ENCODE peak calls at places on chromosome 22, in six cellular contexts. Y, N, G, F, J and O are unnamed samples.

GRCh38 chr22:19878461-19879247 is 24.0 kb upstream of the GNB1L start:
- DNase-seq in F (peak; percentile 10), G (no peak), N (no peak), Y (no peak), J (no peak), O (no peak)

GRCh38 chr22:19892925-19893324 is 38.3 kb upstream of the GNB1L start:
- DNase-seq in F (no peak), Y (no peak), N (no peak), G (no peak), J (no peak), O (no peak)

GRCh38 chr22:30026751-30027150 is 53.5 kb upstream of the HORMAD2 start:
- DNase-seq in F (no peak), N (no peak), J (no peak), Y (no peak), G (no peak), O (no peak)

GRCh38 chr22:28802595-28803087 is 2.3 kb upstream of the XBP1 start:
- DNase-seq in J (no peak), G (no peak), Y (no peak), F (no peak), N (no peak), O (no peak)

GRCh38 chr22:39314251-39314971 is 5.0 kb downstream of the RPL3 start:
- DNase-seq in G (no peak), J (no peak), F (no peak), N (no peak), Y (no peak), O (no peak)

GRCh38 chr22:37186228-37186996 is 1.6 kb downstream of the C1QTNF6 start:
- DNase-seq in Y (peak; percentile 75), F (peak; percentile 12), G (no peak), N (peak; percentile 61), J (peak; percentile 55), O (peak; percentile 57)

GRCh38 chr22:38129021-38129420 is 18.5 kb upstream of the BAIAP2L2 start:
- DNase-seq in Y (no peak), G (no peak), J (no peak), N (no peak), F (no peak), O (no peak)

GRCh38 chr22:42785706-42786499 is 65.2 kb upstream of the A4GALT start:
- DNase-seq in F (no peak), J (no peak), Y (no peak), N (no peak), G (no peak), O (no peak)

GRCh38 chr22:49195636-49196035 is 632.0 kb downstream of the BRD1 start:
- DNase-seq in Y (no peak), F (no peak), J (no peak), G (no peak), N (no peak), O (no peak)

GRCh38 chr22:43883012-43883661 is 8.7 kb downstream of the PNPLA5 start:
- DNase-seq in Y (peak; percentile 71), G (no peak), N (peak; percentile 90), F (no peak), J (no peak), O (no peak)

GRCh38 chr22:38973289-38974169 is 8.6 kb upstream of the APOBEC3B start:
- DNase-seq in G (no peak), F (no peak), J (no peak), Y (no peak), N (peak; percentile 80), O (no peak)

GRCh38 chr22:43812149-43812842 is at the start of gene EFCAB6:
- DNase-seq in J (peak; percentile 73), N (peak; percentile 97), F (peak; percentile 93), G (peak; percentile 91), Y (peak; percentile 88), O (peak; percentile 77)

GRCh38 chr22:31244044-31244942 is 32.2 kb downstream of the LIMK2 start:
- DNase-seq in Y (peak; percentile 92), F (no peak), J (no peak), G (no peak), N (peak; percentile 46), O (peak; percentile 51)

GRCh38 chr22:27482414-27482813 is 319.1 kb downstream of the MN1 start:
- DNase-seq in N (no peak), Y (no peak), F (no peak), G (no peak), J (no peak), O (no peak)

GRCh38 chr22:36798671-36799066 is 18.2 kb downstream of the PVALB start:
- DNase-seq in J (no peak), N (no peak), Y (no peak), F (no peak), G (no peak), O (no peak)

GRCh38 chr22:46995501-46996360 is 233.3 kb downstream of the TBC1D22A start:
- DNase-seq in F (no peak), J (no peak), Y (no peak), G (no peak), N (no peak), O (no peak)

GRCh38 chr22:44337658-44338004 is 24.9 kb upstream of the SHISAL1 start:
- DNase-seq in J (no peak), F (peak; percentile 63), N (peak; percentile 48), Y (peak; percentile 62), G (no peak), O (peak; percentile 29)

GRCh38 chr22:35923026-35923425 is 105.6 kb downstream of the RBFOX2 start:
- DNase-seq in Y (no peak), G (no peak), J (no peak), F (no peak), N (no peak), O (no peak)

GRCh38 chr22:35582861-35583670 is 34.1 kb downstream of the MB start:
- DNase-seq in Y (peak; percentile 35), G (peak; percentile 54), F (peak; percentile 45), N (peak; percentile 86), J (peak; percentile 7), O (no peak)

GRCh38 chr22:37240941-37241320 is 3.1 kb downstream of the RAC2 start:
- DNase-seq in Y (no peak), N (no peak), J (no peak), G (no peak), F (no peak), O (no peak)

GRCh38 chr22:46242023-46242422 is 8.1 kb downstream of the CDPF1 start:
- DNase-seq in G (no peak), J (no peak), N (no peak), F (no peak), Y (no peak), O (no peak)

DNA sequence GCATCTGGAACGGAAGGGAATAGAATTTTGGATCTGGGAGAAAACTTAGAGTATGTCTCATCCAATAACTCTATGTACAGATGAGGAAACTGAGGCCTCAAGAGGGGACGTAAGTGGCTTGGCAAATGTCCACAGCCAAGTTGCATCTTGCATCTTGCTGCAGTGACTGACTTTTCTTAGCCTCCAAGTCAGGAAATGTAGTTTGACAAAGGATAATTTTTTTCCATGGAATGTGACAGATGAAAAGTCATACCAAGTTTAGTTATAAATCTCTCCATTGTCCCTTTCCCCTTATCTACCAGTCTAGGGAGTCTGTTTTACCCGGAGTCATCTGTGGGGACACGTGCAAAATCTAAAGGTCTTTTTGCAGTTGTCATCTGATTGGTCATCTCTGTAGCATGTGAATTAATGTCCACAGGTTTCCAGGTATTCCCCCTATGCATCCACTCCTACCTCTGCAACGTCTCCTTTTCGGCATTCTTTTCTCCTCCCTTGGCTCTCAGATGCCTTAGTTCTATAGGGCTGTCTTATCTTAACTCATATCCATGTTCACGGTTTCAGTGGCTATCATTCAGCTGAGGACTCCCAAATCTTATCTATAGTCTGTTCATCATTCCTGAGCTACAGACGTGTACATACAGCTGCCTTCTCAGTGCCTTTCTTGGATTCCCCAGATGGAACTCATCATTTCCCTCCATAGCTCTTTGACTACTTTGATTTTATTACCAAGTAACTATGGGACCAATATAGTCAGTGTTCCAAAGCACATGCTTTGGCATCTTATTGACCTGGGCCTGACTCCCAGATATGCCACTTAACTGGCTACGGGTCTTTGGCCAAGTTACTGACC is 139.5 kb upstream of the TIMP3 start:
- DNase-seq in F (no peak), J (no peak), G (no peak), N (no peak), Y (peak; percentile 53), O (no peak)
- H3K27ac ChIP-seq in F (peak overlapping the region; percentile 7), J (no peak overlapping the region), G (no peak overlapping the region), N (no peak overlapping the region), Y (peak overlapping the region; percentile 83), O (peak overlapping the region; percentile 96)

GRCh38 chr22:22351366-22351765 is 106.8 kb downstream of the VPREB1 start:
- DNase-seq in N (no peak), F (no peak), Y (no peak), G (no peak), J (no peak), O (no peak)

GRCh38 chr22:22346401-22347107 is 102.0 kb downstream of the VPREB1 start:
- DNase-seq in F (no peak), J (no peak), N (no peak), Y (no peak), G (no peak), O (no peak)

GRCh38 chr22:22349455-22349836 is 104.9 kb downstream of the VPREB1 start:
- DNase-seq in G (no peak), F (no peak), N (no peak), Y (no peak), J (no peak), O (no peak)

GRCh38 chr22:22348127-22348814 is 103.7 kb downstream of the VPREB1 start:
- DNase-seq in G (no peak), J (no peak), N (peak; percentile 75), Y (no peak), F (no peak), O (no peak)

GRCh38 chr22:22348815-22349454 is 104.3 kb downstream of the VPREB1 start:
- DNase-seq in F (no peak), G (no peak), N (no peak), J (no peak), Y (no peak), O (no peak)
- H3K27ac ChIP-seq in F (no peak overlapping the region), G (no peak overlapping the region), N (no peak overlapping the region), J (no peak overlapping the region), Y (no peak overlapping the region), O (no peak overlapping the region)

GRCh38 chr22:24965822-24966626 is 13.5 kb downstream of the KIAA1671 start:
- DNase-seq in N (no peak), J (no peak), G (peak; percentile 51), Y (no peak), F (no peak), O (no peak)

GRCh38 chr22:24964441-24964840 is 11.9 kb downstream of the KIAA1671 start:
- DNase-seq in Y (no peak), N (no peak), F (no peak), J (no peak), G (no peak), O (no peak)

GRCh38 chr22:24972369-24972768 is 19.9 kb downstream of the KIAA1671 start:
- DNase-seq in J (no peak), N (no peak), F (no peak), G (no peak), Y (no peak), O (no peak)

GRCh38 chr22:24969588-24970301 is 17.2 kb downstream of the KIAA1671 start:
- DNase-seq in F (peak; percentile 73), J (no peak), Y (peak; percentile 39), G (peak; percentile 56), N (no peak), O (no peak)

GRCh38 chr22:24968066-24968561 is 15.6 kb downstream of the KIAA1671 start:
- DNase-seq in F (no peak), N (peak; percentile 54), G (peak; percentile 29), Y (no peak), J (no peak), O (no peak)
- H3K27ac ChIP-seq in F (peak overlapping the region; percentile 43), N (peak overlapping the region; percentile 62), G (peak overlapping the region; percentile 4), Y (no peak overlapping the region), J (no peak overlapping the region), O (no peak overlapping the region)

DNA sequence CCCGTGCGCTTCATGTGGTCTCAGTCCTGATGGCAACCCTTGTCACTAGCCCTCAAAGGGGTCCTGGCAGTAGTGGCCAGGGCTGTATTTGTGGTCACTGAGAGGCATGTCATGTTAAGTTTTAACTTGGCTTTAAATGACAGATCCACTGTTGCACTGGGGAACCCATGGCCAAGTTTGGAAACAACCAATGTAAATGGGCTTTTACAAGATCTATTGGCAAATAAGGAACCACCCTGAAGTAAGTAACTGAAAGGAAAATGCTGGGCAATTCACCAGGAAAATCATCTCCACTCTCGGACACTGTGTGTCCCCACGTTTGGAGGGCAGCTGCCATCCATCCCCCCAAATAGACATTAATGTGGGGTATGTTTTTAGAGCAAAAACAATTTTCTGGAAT is 8.4 kb downstream of the YPEL1 start:
- DNase-seq in G (no peak), F (no peak), Y (no peak), N (no peak), J (no peak), O (no peak)
- H3K27ac ChIP-seq in G (no peak overlapping the region), F (no peak overlapping the region), Y (no peak overlapping the region), N (no peak overlapping the region), J (no peak overlapping the region), O (no peak overlapping the region)